ENCODE peak calls at places on chromosomes 1 and 21, in seven cellular contexts. One of them, this sample, is unnamed.

GRCh38 chr1:115991909-115992308 is 15.6 kb downstream of the SLC22A15 start:
- DNase-seq in hypothalamus: no peak
- DNase-seq in left ventricle myocardium superior: no peak
- DNase-seq in fibroblast of the aortic adventitia: no peak
- DNase-seq in activated T-cell treated with anti-CD3 and anti-CD28 coated beads, Interleukin-2, amount 50 U/mL, for 72 hours: no peak
- DNase-seq in DMS153: no peak
- DNase-seq in NCI-H510A treated with DMSO at 0.1 percent for 48 hours: no peak
- DNase-seq in this sample: no peak

GRCh38 chr1:150601540-150601939 is 22.1 kb upstream of the MCL1 start:
- DNase-seq in DMS153: no peak
- DNase-seq in hypothalamus: no peak
- DNase-seq in left ventricle myocardium superior: no peak
- DNase-seq in NCI-H510A treated with DMSO at 0.1 percent for 48 hours: no peak
- DNase-seq in fibroblast of the aortic adventitia: no peak
- DNase-seq in activated T-cell treated with anti-CD3 and anti-CD28 coated beads, Interleukin-2, amount 50 U/mL, for 72 hours: no peak
- DNase-seq in this sample: no peak

GRCh38 chr1:220113136-220113695 is 19.3 kb downstream of the IARS2 start:
- DNase-seq in activated T-cell treated with anti-CD3 and anti-CD28 coated beads, Interleukin-2, amount 50 U/mL, for 72 hours: peak
- DNase-seq in DMS153: no peak
- DNase-seq in left ventricle myocardium superior: no peak
- DNase-seq in fibroblast of the aortic adventitia: peak
- DNase-seq in hypothalamus: no peak
- DNase-seq in NCI-H510A treated with DMSO at 0.1 percent for 48 hours: peak
- DNase-seq in this sample: no peak

GRCh38 chr1:183544598-183545297 is 45.5 kb downstream of the NCF2 start:
- DNase-seq in hypothalamus: no peak
- DNase-seq in DMS153: no peak
- DNase-seq in left ventricle myocardium superior: peak
- DNase-seq in activated T-cell treated with anti-CD3 and anti-CD28 coated beads, Interleukin-2, amount 50 U/mL, for 72 hours: no peak
- DNase-seq in NCI-H510A treated with DMSO at 0.1 percent for 48 hours: no peak
- DNase-seq in fibroblast of the aortic adventitia: no peak
- DNase-seq in this sample: no peak

GRCh38 chr1:155900161-155900560 is 11.0 kb downstream of the RIT1 start:
- DNase-seq in fibroblast of the aortic adventitia: no peak
- DNase-seq in hypothalamus: no peak
- DNase-seq in NCI-H510A treated with DMSO at 0.1 percent for 48 hours: no peak
- DNase-seq in left ventricle myocardium superior: no peak
- DNase-seq in DMS153: no peak
- DNase-seq in activated T-cell treated with anti-CD3 and anti-CD28 coated beads, Interleukin-2, amount 50 U/mL, for 72 hours: no peak
- DNase-seq in this sample: no peak

GRCh38 chr1:62407398-62408009 is 29.3 kb upstream of the USP1 start:
- DNase-seq in fibroblast of the aortic adventitia: peak
- DNase-seq in left ventricle myocardium superior: no peak
- DNase-seq in hypothalamus: no peak
- DNase-seq in NCI-H510A treated with DMSO at 0.1 percent for 48 hours: peak
- DNase-seq in DMS153: peak
- DNase-seq in activated T-cell treated with anti-CD3 and anti-CD28 coated beads, Interleukin-2, amount 50 U/mL, for 72 hours: peak
- DNase-seq in this sample: no peak

GRCh38 chr1:156828414-156829085 is 11.9 kb upstream of the SH2D2A start:
- DNase-seq in DMS153: peak
- DNase-seq in activated T-cell treated with anti-CD3 and anti-CD28 coated beads, Interleukin-2, amount 50 U/mL, for 72 hours: no peak
- DNase-seq in fibroblast of the aortic adventitia: no peak
- DNase-seq in left ventricle myocardium superior: no peak
- DNase-seq in NCI-H510A treated with DMSO at 0.1 percent for 48 hours: no peak
- DNase-seq in hypothalamus: no peak
- DNase-seq in this sample: no peak

GRCh38 chr1:180643693-180644092 is 11.9 kb downstream of the XPR1 start:
- DNase-seq in activated T-cell treated with anti-CD3 and anti-CD28 coated beads, Interleukin-2, amount 50 U/mL, for 72 hours: no peak
- DNase-seq in NCI-H510A treated with DMSO at 0.1 percent for 48 hours: no peak
- DNase-seq in fibroblast of the aortic adventitia: peak
- DNase-seq in DMS153: peak
- DNase-seq in left ventricle myocardium superior: no peak
- DNase-seq in hypothalamus: peak
- DNase-seq in this sample: no peak

GRCh38 chr1:116374340-116375164 is 1.5 kb downstream of the ATP1A1 start:
- DNase-seq in left ventricle myocardium superior: peak
- DNase-seq in activated T-cell treated with anti-CD3 and anti-CD28 coated beads, Interleukin-2, amount 50 U/mL, for 72 hours: peak
- DNase-seq in hypothalamus: no peak
- DNase-seq in DMS153: no peak
- DNase-seq in NCI-H510A treated with DMSO at 0.1 percent for 48 hours: peak
- DNase-seq in fibroblast of the aortic adventitia: no peak
- DNase-seq in this sample: no peak

GRCh38 chr1:52294580-52294979 is 71.4 kb downstream of the CC2D1B start:
- DNase-seq in left ventricle myocardium superior: no peak
- DNase-seq in NCI-H510A treated with DMSO at 0.1 percent for 48 hours: no peak
- DNase-seq in activated T-cell treated with anti-CD3 and anti-CD28 coated beads, Interleukin-2, amount 50 U/mL, for 72 hours: no peak
- DNase-seq in DMS153: no peak
- DNase-seq in fibroblast of the aortic adventitia: peak
- DNase-seq in hypothalamus: no peak
- DNase-seq in this sample: no peak

GRCh38 chr1:227544677-227545076 is 18.7 kb upstream of the ZNF678 start:
- DNase-seq in fibroblast of the aortic adventitia: no peak
- DNase-seq in left ventricle myocardium superior: no peak
- DNase-seq in activated T-cell treated with anti-CD3 and anti-CD28 coated beads, Interleukin-2, amount 50 U/mL, for 72 hours: no peak
- DNase-seq in DMS153: no peak
- DNase-seq in NCI-H510A treated with DMSO at 0.1 percent for 48 hours: no peak
- DNase-seq in hypothalamus: no peak
- DNase-seq in this sample: no peak

GRCh38 chr1:38475624-38476005 is 384.0 kb downstream of the RRAGC start:
- DNase-seq in left ventricle myocardium superior: no peak
- DNase-seq in hypothalamus: no peak
- DNase-seq in DMS153: no peak
- DNase-seq in activated T-cell treated with anti-CD3 and anti-CD28 coated beads, Interleukin-2, amount 50 U/mL, for 72 hours: no peak
- DNase-seq in NCI-H510A treated with DMSO at 0.1 percent for 48 hours: no peak
- DNase-seq in fibroblast of the aortic adventitia: no peak
- DNase-seq in this sample: no peak

GRCh38 chr21:46295996-46296752 is 10.0 kb downstream of the YBEY start:
- DNase-seq in NCI-H510A treated with DMSO at 0.1 percent for 48 hours: no peak
- DNase-seq in left ventricle myocardium superior: peak
- DNase-seq in fibroblast of the aortic adventitia: peak
- DNase-seq in activated T-cell treated with anti-CD3 and anti-CD28 coated beads, Interleukin-2, amount 50 U/mL, for 72 hours: peak
- DNase-seq in DMS153: peak
- DNase-seq in hypothalamus: no peak
- DNase-seq in this sample: peak

GRCh38 chr1:170671629-170671963 is 7.7 kb downstream of the PRRX1 start:
- DNase-seq in fibroblast of the aortic adventitia: peak
- DNase-seq in left ventricle myocardium superior: no peak
- DNase-seq in NCI-H510A treated with DMSO at 0.1 percent for 48 hours: no peak
- DNase-seq in hypothalamus: no peak
- DNase-seq in DMS153: no peak
- DNase-seq in activated T-cell treated with anti-CD3 and anti-CD28 coated beads, Interleukin-2, amount 50 U/mL, for 72 hours: no peak
- DNase-seq in this sample: no peak

GRCh38 chr1:161008857-161009554 is 11.9 kb downstream of the F11R start:
- DNase-seq in activated T-cell treated with anti-CD3 and anti-CD28 coated beads, Interleukin-2, amount 50 U/mL, for 72 hours: no peak
- DNase-seq in NCI-H510A treated with DMSO at 0.1 percent for 48 hours: no peak
- DNase-seq in left ventricle myocardium superior: no peak
- DNase-seq in DMS153: no peak
- DNase-seq in fibroblast of the aortic adventitia: peak
- DNase-seq in hypothalamus: no peak
- DNase-seq in this sample: no peak

GRCh38 chr21:44380876-44381275 is 27.5 kb downstream of the TRPM2 start:
- DNase-seq in left ventricle myocardium superior: no peak
- DNase-seq in NCI-H510A treated with DMSO at 0.1 percent for 48 hours: no peak
- DNase-seq in fibroblast of the aortic adventitia: no peak
- DNase-seq in hypothalamus: no peak
- DNase-seq in DMS153: no peak
- DNase-seq in activated T-cell treated with anti-CD3 and anti-CD28 coated beads, Interleukin-2, amount 50 U/mL, for 72 hours: no peak
- DNase-seq in this sample: no peak

GRCh38 chr1:153260473-153260979 is 1.0 kb downstream of the LORICRIN start:
- DNase-seq in NCI-H510A treated with DMSO at 0.1 percent for 48 hours: no peak
- DNase-seq in hypothalamus: no peak
- DNase-seq in left ventricle myocardium superior: no peak
- DNase-seq in fibroblast of the aortic adventitia: no peak
- DNase-seq in activated T-cell treated with anti-CD3 and anti-CD28 coated beads, Interleukin-2, amount 50 U/mL, for 72 hours: peak
- DNase-seq in DMS153: no peak
- DNase-seq in this sample: peak

GRCh38 chr1:66250483-66250882 is 283.5 kb upstream of the SGIP1 start:
- DNase-seq in left ventricle myocardium superior: no peak
- DNase-seq in fibroblast of the aortic adventitia: peak
- DNase-seq in hypothalamus: no peak
- DNase-seq in activated T-cell treated with anti-CD3 and anti-CD28 coated beads, Interleukin-2, amount 50 U/mL, for 72 hours: no peak
- DNase-seq in NCI-H510A treated with DMSO at 0.1 percent for 48 hours: no peak
- DNase-seq in DMS153: no peak
- DNase-seq in this sample: no peak

GRCh38 chr1:92980732-92981647 is 19.7 kb upstream of the DIPK1A start:
- DNase-seq in NCI-H510A treated with DMSO at 0.1 percent for 48 hours: no peak
- DNase-seq in activated T-cell treated with anti-CD3 and anti-CD28 coated beads, Interleukin-2, amount 50 U/mL, for 72 hours: peak
- DNase-seq in fibroblast of the aortic adventitia: no peak
- DNase-seq in left ventricle myocardium superior: no peak
- DNase-seq in DMS153: no peak
- DNase-seq in hypothalamus: no peak
- DNase-seq in this sample: peak

GRCh38 chr1:8121261-8122159 is 95.4 kb upstream of the ERRFI1 start:
- DNase-seq in left ventricle myocardium superior: no peak
- DNase-seq in NCI-H510A treated with DMSO at 0.1 percent for 48 hours: no peak
- DNase-seq in DMS153: peak
- DNase-seq in fibroblast of the aortic adventitia: peak
- DNase-seq in activated T-cell treated with anti-CD3 and anti-CD28 coated beads, Interleukin-2, amount 50 U/mL, for 72 hours: no peak
- DNase-seq in hypothalamus: no peak
- DNase-seq in this sample: no peak

GRCh38 chr1:182397653-182398388 is 2.6 kb downstream of the TEDDM1 start:
- DNase-seq in NCI-H510A treated with DMSO at 0.1 percent for 48 hours: no peak
- DNase-seq in activated T-cell treated with anti-CD3 and anti-CD28 coated beads, Interleukin-2, amount 50 U/mL, for 72 hours: no peak
- DNase-seq in left ventricle myocardium superior: no peak
- DNase-seq in hypothalamus: no peak
- DNase-seq in fibroblast of the aortic adventitia: peak
- DNase-seq in DMS153: no peak
- DNase-seq in this sample: no peak

GRCh38 chr1:231493421-231494185 is 34.9 kb upstream of the TSNAX start:
- DNase-seq in activated T-cell treated with anti-CD3 and anti-CD28 coated beads, Interleukin-2, amount 50 U/mL, for 72 hours: no peak
- DNase-seq in hypothalamus: no peak
- DNase-seq in left ventricle myocardium superior: no peak
- DNase-seq in DMS153: no peak
- DNase-seq in NCI-H510A treated with DMSO at 0.1 percent for 48 hours: no peak
- DNase-seq in fibroblast of the aortic adventitia: peak
- DNase-seq in this sample: no peak

GRCh38 chr21:45010096-45010495 is 64.3 kb upstream of the ADARB1 start:
- DNase-seq in activated T-cell treated with anti-CD3 and anti-CD28 coated beads, Interleukin-2, amount 50 U/mL, for 72 hours: no peak
- DNase-seq in NCI-H510A treated with DMSO at 0.1 percent for 48 hours: no peak
- DNase-seq in fibroblast of the aortic adventitia: no peak
- DNase-seq in DMS153: no peak
- DNase-seq in hypothalamus: no peak
- DNase-seq in left ventricle myocardium superior: no peak
- DNase-seq in this sample: no peak

GRCh38 chr21:45607021-45607921 is 36.3 kb upstream of the PCBP3 start:
- DNase-seq in left ventricle myocardium superior: no peak
- DNase-seq in fibroblast of the aortic adventitia: no peak
- DNase-seq in activated T-cell treated with anti-CD3 and anti-CD28 coated beads, Interleukin-2, amount 50 U/mL, for 72 hours: peak
- DNase-seq in hypothalamus: no peak
- DNase-seq in NCI-H510A treated with DMSO at 0.1 percent for 48 hours: no peak
- DNase-seq in DMS153: no peak
- DNase-seq in this sample: peak

GRCh38 chr1:2341706-2342383 is 49.5 kb downstream of the MORN1 start:
- DNase-seq in hypothalamus: no peak
- DNase-seq in activated T-cell treated with anti-CD3 and anti-CD28 coated beads, Interleukin-2, amount 50 U/mL, for 72 hours: no peak
- DNase-seq in left ventricle myocardium superior: peak
- DNase-seq in DMS153: no peak
- DNase-seq in NCI-H510A treated with DMSO at 0.1 percent for 48 hours: no peak
- DNase-seq in fibroblast of the aortic adventitia: no peak
- DNase-seq in this sample: no peak

GRCh38 chr1:209620484-209620879 is 31.7 kb downstream of the LAMB3 start:
- DNase-seq in left ventricle myocardium superior: no peak
- DNase-seq in fibroblast of the aortic adventitia: peak
- DNase-seq in activated T-cell treated with anti-CD3 and anti-CD28 coated beads, Interleukin-2, amount 50 U/mL, for 72 hours: no peak
- DNase-seq in DMS153: peak
- DNase-seq in NCI-H510A treated with DMSO at 0.1 percent for 48 hours: no peak
- DNase-seq in hypothalamus: no peak
- DNase-seq in this sample: no peak

GRCh38 chr1:227906550-227906991 is 41.2 kb downstream of the WNT9A start:
- DNase-seq in DMS153: no peak
- DNase-seq in fibroblast of the aortic adventitia: no peak
- DNase-seq in left ventricle myocardium superior: no peak
- DNase-seq in activated T-cell treated with anti-CD3 and anti-CD28 coated beads, Interleukin-2, amount 50 U/mL, for 72 hours: no peak
- DNase-seq in NCI-H510A treated with DMSO at 0.1 percent for 48 hours: no peak
- DNase-seq in hypothalamus: no peak
- DNase-seq in this sample: no peak

GRCh38 chr1:62417351-62417999 is 19.4 kb upstream of the USP1 start:
- DNase-seq in activated T-cell treated with anti-CD3 and anti-CD28 coated beads, Interleukin-2, amount 50 U/mL, for 72 hours: no peak
- DNase-seq in DMS153: no peak
- DNase-seq in left ventricle myocardium superior: no peak
- DNase-seq in hypothalamus: no peak
- DNase-seq in NCI-H510A treated with DMSO at 0.1 percent for 48 hours: no peak
- DNase-seq in fibroblast of the aortic adventitia: no peak
- DNase-seq in this sample: no peak

GRCh38 chr1:58035523-58035922 is 511.0 kb downstream of the OMA1 start:
- DNase-seq in NCI-H510A treated with DMSO at 0.1 percent for 48 hours: no peak
- DNase-seq in activated T-cell treated with anti-CD3 and anti-CD28 coated beads, Interleukin-2, amount 50 U/mL, for 72 hours: no peak
- DNase-seq in left ventricle myocardium superior: no peak
- DNase-seq in fibroblast of the aortic adventitia: peak
- DNase-seq in hypothalamus: no peak
- DNase-seq in DMS153: no peak
- DNase-seq in this sample: no peak

GRCh38 chr1:67607286-67607685 is 77.7 kb upstream of the GADD45A start:
- DNase-seq in left ventricle myocardium superior: no peak
- DNase-seq in activated T-cell treated with anti-CD3 and anti-CD28 coated beads, Interleukin-2, amount 50 U/mL, for 72 hours: no peak
- DNase-seq in DMS153: no peak
- DNase-seq in fibroblast of the aortic adventitia: no peak
- DNase-seq in NCI-H510A treated with DMSO at 0.1 percent for 48 hours: no peak
- DNase-seq in hypothalamus: no peak
- DNase-seq in this sample: no peak

GRCh38 chr1:109198043-109198695 is 15.5 kb upstream of the SARS1 start:
- DNase-seq in hypothalamus: no peak
- DNase-seq in left ventricle myocardium superior: no peak
- DNase-seq in activated T-cell treated with anti-CD3 and anti-CD28 coated beads, Interleukin-2, amount 50 U/mL, for 72 hours: no peak
- DNase-seq in DMS153: no peak
- DNase-seq in fibroblast of the aortic adventitia: peak
- DNase-seq in NCI-H510A treated with DMSO at 0.1 percent for 48 hours: no peak
- DNase-seq in this sample: no peak

GRCh38 chr1:223748773-223749733 is 36.7 kb downstream of the CAPN2 start:
- DNase-seq in fibroblast of the aortic adventitia: peak
- DNase-seq in NCI-H510A treated with DMSO at 0.1 percent for 48 hours: peak
- DNase-seq in DMS153: no peak
- DNase-seq in left ventricle myocardium superior: peak
- DNase-seq in hypothalamus: peak
- DNase-seq in activated T-cell treated with anti-CD3 and anti-CD28 coated beads, Interleukin-2, amount 50 U/mL, for 72 hours: peak
- DNase-seq in this sample: peak

GRCh38 chr1:156356875-156357534 is 12.0 kb upstream of the RHBG start:
- DNase-seq in hypothalamus: no peak
- DNase-seq in fibroblast of the aortic adventitia: no peak
- DNase-seq in activated T-cell treated with anti-CD3 and anti-CD28 coated beads, Interleukin-2, amount 50 U/mL, for 72 hours: peak
- DNase-seq in DMS153: peak
- DNase-seq in left ventricle myocardium superior: peak
- DNase-seq in NCI-H510A treated with DMSO at 0.1 percent for 48 hours: peak
- DNase-seq in this sample: peak

GRCh38 chr1:108913105-108913948 is 36.5 kb downstream of the GPSM2 start:
- DNase-seq in NCI-H510A treated with DMSO at 0.1 percent for 48 hours: no peak
- DNase-seq in fibroblast of the aortic adventitia: peak
- DNase-seq in left ventricle myocardium superior: no peak
- DNase-seq in hypothalamus: no peak
- DNase-seq in DMS153: no peak
- DNase-seq in activated T-cell treated with anti-CD3 and anti-CD28 coated beads, Interleukin-2, amount 50 U/mL, for 72 hours: no peak
- DNase-seq in this sample: no peak

GRCh38 chr21:32315511-32316362 is 17.1 kb downstream of the MRAP start:
- DNase-seq in hypothalamus: no peak
- DNase-seq in activated T-cell treated with anti-CD3 and anti-CD28 coated beads, Interleukin-2, amount 50 U/mL, for 72 hours: no peak
- DNase-seq in left ventricle myocardium superior: no peak
- DNase-seq in DMS153: no peak
- DNase-seq in fibroblast of the aortic adventitia: no peak
- DNase-seq in NCI-H510A treated with DMSO at 0.1 percent for 48 hours: no peak
- DNase-seq in this sample: no peak

This sample was measured in T-helper 2 cell treated with Interferon-gamma antibody and Interleukin-4, amounts not matched to agents 5 μg/mL and 100 μg/mL, for 36 hours.